ENCODE peak calls at places on chromosomes 11 and 22, in four cellular contexts. S is progenitor cell of endocrine pancreas; T is activated naive CD4-positive, alpha-beta T cell; P is sciatic nerve. G is an unnamed sample.

GRCh38 chr11:61682093-61682732 is 2.0 kb downstream of the DAGLA start:
- DNase-seq in T (no peak), P (no peak), S (no peak), G (no peak)

GRCh38 chr22:17057959-17058814 is 26.6 kb upstream of the IL17RA start:
- DNase-seq in S (peak), T (no peak), P (peak), G (no peak)

GRCh38 chr22:50076646-50077624 is 8.3 kb downstream of the MLC1 start:
- DNase-seq in S (no peak), P (no peak), T (no peak), G (peak)

GRCh38 chr11:110186456-110186855 is 93.3 kb downstream of the ZC3H12C start:
- DNase-seq in S (no peak), T (no peak), P (peak), G (peak)

GRCh38 chr11:15893080-15893492 is 463.3 kb downstream of the SOX6 start:
- DNase-seq in T (no peak), S (no peak), P (no peak), G (no peak)

GRCh38 chr11:65890324-65891179 is at the start of gene CCDC85B:
- DNase-seq in S (peak), T (peak), P (peak), G (peak)

GRCh38 chr11:74783241-74783871 is 34.7 kb downstream of the RNF169 start:
- DNase-seq in P (no peak), S (no peak), T (no peak), G (no peak)

GRCh38 chr11:132337819-132338416 is 967.5 kb downstream of the NTM start:
- DNase-seq in S (no peak), T (no peak), P (no peak), G (no peak)

GRCh38 chr22:29225422-29226090 is 19.9 kb downstream of the EMID1 start:
- DNase-seq in T (no peak), P (peak), S (no peak), G (no peak)

GRCh38 chr11:9760180-9760550 is 96.3 kb downstream of the SWAP70 start:
- DNase-seq in P (peak), S (no peak), T (no peak), G (peak)

GRCh38 chr22:50176850-50177536 is 6.5 kb downstream of the PANX2 start:
- DNase-seq in T (no peak), P (peak), S (no peak), G (no peak)

GRCh38 chr11:104705475-104706195 is 192.6 kb downstream of the CASP12 start:
- DNase-seq in S (no peak), T (peak), P (peak), G (no peak)

GRCh38 chr11:80186687-80187086 is 745.9 kb upstream of the TENM4 start:
- DNase-seq in T (no peak), S (no peak), P (no peak), G (no peak)

GRCh38 chr11:4066960-4067359 is 27.6 kb upstream of the RRM1 start:
- DNase-seq in T (no peak), S (no peak), P (no peak), G (no peak)

GRCh38 chr11:65790902-65791650 is 4.2 kb downstream of the OVOL1 start:
- DNase-seq in P (no peak), T (no peak), S (no peak), G (no peak)

GRCh38 chr11:2310073-2310785 is 8.4 kb downstream of the TSPAN32 start:
- DNase-seq in P (no peak), S (no peak), T (no peak), G (no peak)

GRCh38 chr22:50342651-50343540 is at the start of gene PPP6R2:
- DNase-seq in S (peak), P (peak), T (peak), G (peak)

GRCh38 chr22:28091486-28091885 is 172.4 kb upstream of the PITPNB start:
- DNase-seq in T (no peak), S (no peak), P (no peak), G (no peak)

GRCh38 chr11:73982990-73983763 is 534 bp upstream of the UCP2 start:
- DNase-seq in T (peak), P (peak), S (peak), G (peak)

GRCh38 chr22:38035530-38035885 is 21.7 kb upstream of the PICK1 start:
- DNase-seq in S (no peak), P (no peak), T (no peak), G (no peak)

GRCh38 chr11:26769027-26769426 is 47.2 kb upstream of the SLC5A12 start:
- DNase-seq in T (no peak), S (no peak), P (no peak), G (no peak)

GRCh38 chr11:77151804-77152513 is 23.9 kb downstream of the MYO7A start:
- DNase-seq in S (no peak), T (no peak), P (no peak), G (no peak)

GRCh38 chr22:32847067-32847491 is 45.6 kb downstream of the TIMP3 start:
- DNase-seq in T (no peak), S (no peak), P (no peak), G (no peak)

GRCh38 chr11:69551963-69552362 is 70.5 kb downstream of the LINC01488 start:
- DNase-seq in T (no peak), P (peak), S (no peak), G (peak)

GRCh38 chr11:104650234-104650633 is 248.0 kb downstream of the CASP12 start:
- DNase-seq in S (no peak), T (no peak), P (no peak), G (no peak)

GRCh38 chr22:22764085-22764484 is 119.7 kb downstream of the GGTLC2 start:
- DNase-seq in S (no peak), T (no peak), P (no peak), G (no peak)

GRCh38 chr11:132139181-132139580 is 768.8 kb downstream of the NTM start:
- DNase-seq in P (no peak), S (no peak), T (no peak), G (no peak)

GRCh38 chr11:111259871-111260270 is 14.3 kb downstream of the POU2AF2 start:
- DNase-seq in T (no peak), S (no peak), P (no peak), G (no peak)

G was measured in mesenteric fat pad.